ENCODE peak calls at places on chromosome 22, in five cellular contexts. One of them, this sample, is unnamed.

GRCh38 chr22:48902001-48902869 is 925.4 kb downstream of the BRD1 start:
- DNase-seq in bronchial epithelial cell: no peak
- DNase-seq in natural killer cell: no peak
- DNase-seq in NCI-H446 treated with DMSO at 0.1 percent for 48 hours: no peak
- DNase-seq in fibroblast of the conjunctiva: no peak
- DNase-seq in this sample: no peak

GRCh38 chr22:19178065-19178658 is 374 bp downstream of the SLC25A1 start:
- DNase-seq in bronchial epithelial cell: peak
- DNase-seq in natural killer cell: peak
- DNase-seq in NCI-H446 treated with DMSO at 0.1 percent for 48 hours: no peak
- DNase-seq in fibroblast of the conjunctiva: no peak
- DNase-seq in this sample: peak

GRCh38 chr22:24555160-24555495 is 190 bp upstream of the GUCD1 start:
- DNase-seq in bronchial epithelial cell: peak
- DNase-seq in natural killer cell: peak
- DNase-seq in NCI-H446 treated with DMSO at 0.1 percent for 48 hours: peak
- DNase-seq in fibroblast of the conjunctiva: peak
- DNase-seq in this sample: peak

GRCh38 chr22:49829044-49829719 is 1.5 kb upstream of the BRD1 start:
- DNase-seq in bronchial epithelial cell: no peak
- DNase-seq in natural killer cell: no peak
- DNase-seq in NCI-H446 treated with DMSO at 0.1 percent for 48 hours: no peak
- DNase-seq in fibroblast of the conjunctiva: no peak
- DNase-seq in this sample: no peak

GRCh38 chr22:37014415-37014806 is 4.8 kb downstream of the TST start:
- DNase-seq in bronchial epithelial cell: no peak
- DNase-seq in natural killer cell: no peak
- DNase-seq in NCI-H446 treated with DMSO at 0.1 percent for 48 hours: no peak
- DNase-seq in fibroblast of the conjunctiva: no peak
- DNase-seq in this sample: no peak

GRCh38 chr22:40415531-40416266 is 45.3 kb downstream of the SGSM3 start:
- DNase-seq in bronchial epithelial cell: no peak
- DNase-seq in natural killer cell: no peak
- DNase-seq in NCI-H446 treated with DMSO at 0.1 percent for 48 hours: no peak
- DNase-seq in fibroblast of the conjunctiva: no peak
- DNase-seq in this sample: no peak

GRCh38 chr22:41910599-41911291 is 4.1 kb downstream of the SHISA8 start:
- DNase-seq in bronchial epithelial cell: no peak
- DNase-seq in natural killer cell: no peak
- DNase-seq in NCI-H446 treated with DMSO at 0.1 percent for 48 hours: no peak
- DNase-seq in fibroblast of the conjunctiva: no peak
- DNase-seq in this sample: peak

GRCh38 chr22:44582016-44582415 is 84.0 kb upstream of the RTL6 start:
- DNase-seq in bronchial epithelial cell: no peak
- DNase-seq in natural killer cell: peak
- DNase-seq in NCI-H446 treated with DMSO at 0.1 percent for 48 hours: no peak
- DNase-seq in fibroblast of the conjunctiva: no peak
- DNase-seq in this sample: no peak

GRCh38 chr22:40525250-40525884 is 111.2 kb downstream of the MRTFA start:
- DNase-seq in bronchial epithelial cell: no peak
- DNase-seq in natural killer cell: peak
- DNase-seq in NCI-H446 treated with DMSO at 0.1 percent for 48 hours: no peak
- DNase-seq in fibroblast of the conjunctiva: peak
- DNase-seq in this sample: peak

GRCh38 chr22:23458663-23459541 is 121.2 kb downstream of the IGLL1 start:
- DNase-seq in bronchial epithelial cell: no peak
- DNase-seq in natural killer cell: no peak
- DNase-seq in NCI-H446 treated with DMSO at 0.1 percent for 48 hours: no peak
- DNase-seq in fibroblast of the conjunctiva: no peak
- DNase-seq in this sample: no peak

GRCh38 chr22:43481528-43482309 is 69.9 kb downstream of the MPPED1 start:
- DNase-seq in bronchial epithelial cell: no peak
- DNase-seq in natural killer cell: no peak
- DNase-seq in NCI-H446 treated with DMSO at 0.1 percent for 48 hours: peak
- DNase-seq in fibroblast of the conjunctiva: no peak
- DNase-seq in this sample: peak

GRCh38 chr22:48241658-48242057 is 1479.2 kb downstream of the TBC1D22A start:
- DNase-seq in bronchial epithelial cell: no peak
- DNase-seq in natural killer cell: no peak
- DNase-seq in NCI-H446 treated with DMSO at 0.1 percent for 48 hours: no peak
- DNase-seq in fibroblast of the conjunctiva: no peak
- DNase-seq in this sample: no peak

GRCh38 chr22:39432361-39432811 is 24.4 kb upstream of the MGAT3 start:
- DNase-seq in bronchial epithelial cell: no peak
- DNase-seq in natural killer cell: no peak
- DNase-seq in NCI-H446 treated with DMSO at 0.1 percent for 48 hours: no peak
- DNase-seq in fibroblast of the conjunctiva: no peak
- DNase-seq in this sample: no peak

GRCh38 chr22:32103648-32104326 is 55.3 kb downstream of the C22orf42 start:
- DNase-seq in bronchial epithelial cell: peak
- DNase-seq in natural killer cell: no peak
- DNase-seq in NCI-H446 treated with DMSO at 0.1 percent for 48 hours: peak
- DNase-seq in fibroblast of the conjunctiva: no peak
- DNase-seq in this sample: peak

GRCh38 chr22:38718414-38718813 is 12.7 kb downstream of the GTPBP1 start:
- DNase-seq in bronchial epithelial cell: peak
- DNase-seq in natural killer cell: no peak
- DNase-seq in NCI-H446 treated with DMSO at 0.1 percent for 48 hours: peak
- DNase-seq in fibroblast of the conjunctiva: no peak
- DNase-seq in this sample: peak

GRCh38 chr22:44026630-44027511 is 2.8 kb downstream of the PARVB start:
- DNase-seq in bronchial epithelial cell: no peak
- DNase-seq in natural killer cell: peak
- DNase-seq in NCI-H446 treated with DMSO at 0.1 percent for 48 hours: no peak
- DNase-seq in fibroblast of the conjunctiva: no peak
- DNase-seq in this sample: no peak

GRCh38 chr22:36258750-36259619 is 6.1 kb downstream of the APOL1 start:
- DNase-seq in bronchial epithelial cell: no peak
- DNase-seq in natural killer cell: no peak
- DNase-seq in NCI-H446 treated with DMSO at 0.1 percent for 48 hours: no peak
- DNase-seq in fibroblast of the conjunctiva: peak
- DNase-seq in this sample: no peak

GRCh38 chr22:41256254-41256897 is 15.6 kb upstream of the CHADL start:
- DNase-seq in bronchial epithelial cell: peak
- DNase-seq in natural killer cell: no peak
- DNase-seq in NCI-H446 treated with DMSO at 0.1 percent for 48 hours: no peak
- DNase-seq in fibroblast of the conjunctiva: peak
- DNase-seq in this sample: peak

GRCh38 chr22:24134090-24134846 is 47.0 kb upstream of the SUSD2 start:
- DNase-seq in bronchial epithelial cell: no peak
- DNase-seq in natural killer cell: no peak
- DNase-seq in NCI-H446 treated with DMSO at 0.1 percent for 48 hours: no peak
- DNase-seq in fibroblast of the conjunctiva: no peak
- DNase-seq in this sample: no peak

GRCh38 chr22:43060213-43060612 is 29.0 kb downstream of the TTLL1 start:
- DNase-seq in bronchial epithelial cell: peak
- DNase-seq in natural killer cell: peak
- DNase-seq in NCI-H446 treated with DMSO at 0.1 percent for 48 hours: no peak
- DNase-seq in fibroblast of the conjunctiva: no peak
- DNase-seq in this sample: peak

GRCh38 chr22:49269371-49269770 is 558.3 kb downstream of the BRD1 start:
- DNase-seq in bronchial epithelial cell: no peak
- DNase-seq in natural killer cell: no peak
- DNase-seq in NCI-H446 treated with DMSO at 0.1 percent for 48 hours: no peak
- DNase-seq in fibroblast of the conjunctiva: no peak
- DNase-seq in this sample: no peak

GRCh38 chr22:38180841-38181452 is 683 bp downstream of the PLA2G6 start:
- DNase-seq in bronchial epithelial cell: peak
- DNase-seq in natural killer cell: no peak
- DNase-seq in NCI-H446 treated with DMSO at 0.1 percent for 48 hours: no peak
- DNase-seq in fibroblast of the conjunctiva: no peak
- DNase-seq in this sample: peak

GRCh38 chr22:50505776-50506610 is 1.5 kb downstream of the LMF2 start:
- DNase-seq in bronchial epithelial cell: no peak
- DNase-seq in natural killer cell: no peak
- DNase-seq in NCI-H446 treated with DMSO at 0.1 percent for 48 hours: no peak
- DNase-seq in fibroblast of the conjunctiva: no peak
- DNase-seq in this sample: no peak

GRCh38 chr22:40027191-40028097 is 32.7 kb downstream of the FAM83F start:
- DNase-seq in bronchial epithelial cell: no peak
- DNase-seq in natural killer cell: no peak
- DNase-seq in NCI-H446 treated with DMSO at 0.1 percent for 48 hours: no peak
- DNase-seq in fibroblast of the conjunctiva: no peak
- DNase-seq in this sample: no peak

GRCh38 chr22:49823289-49824045 is 4.2 kb downstream of the BRD1 start:
- DNase-seq in bronchial epithelial cell: no peak
- DNase-seq in natural killer cell: no peak
- DNase-seq in NCI-H446 treated with DMSO at 0.1 percent for 48 hours: no peak
- DNase-seq in fibroblast of the conjunctiva: no peak
- DNase-seq in this sample: no peak

GRCh38 chr22:26471522-26471921 is 12.1 kb downstream of the HPS4 start:
- DNase-seq in bronchial epithelial cell: peak
- DNase-seq in natural killer cell: no peak
- DNase-seq in NCI-H446 treated with DMSO at 0.1 percent for 48 hours: no peak
- DNase-seq in fibroblast of the conjunctiva: no peak
- DNase-seq in this sample: peak

GRCh38 chr22:24140357-24140756 is 40.9 kb upstream of the SUSD2 start:
- DNase-seq in bronchial epithelial cell: no peak
- DNase-seq in natural killer cell: no peak
- DNase-seq in NCI-H446 treated with DMSO at 0.1 percent for 48 hours: no peak
- DNase-seq in fibroblast of the conjunctiva: no peak
- DNase-seq in this sample: no peak

GRCh38 chr22:37154925-37155712 is 5.4 kb upstream of the IL2RB start:
- DNase-seq in bronchial epithelial cell: peak
- DNase-seq in natural killer cell: no peak
- DNase-seq in NCI-H446 treated with DMSO at 0.1 percent for 48 hours: no peak
- DNase-seq in fibroblast of the conjunctiva: no peak
- DNase-seq in this sample: no peak